ENCODE peak calls at places on chromosomes 1 and 21, in eight cellular contexts. One of them, this sample, is unnamed.

GRCh38 chr1:34929853-34930701 is 627 bp upstream of the DLGAP3 start:
- DNase-seq in astrocyte of the cerebellum: no peak
- DNase-seq in AG09309: no peak
- DNase-seq in GM12878: no peak
- DNase-seq in heart left ventricle: no peak
- DNase-seq in fibroblast of mammary gland: no peak
- DNase-seq in pancreas: no peak
- DNase-seq in left ventricle myocardium inferior: no peak
- DNase-seq in this sample: no peak

GRCh38 chr1:164361927-164362326 is 197.1 kb upstream of the PBX1 start:
- DNase-seq in left ventricle myocardium inferior: peak; percentile 43
- DNase-seq in pancreas: no peak
- DNase-seq in astrocyte of the cerebellum: no peak
- DNase-seq in fibroblast of mammary gland: no peak
- DNase-seq in GM12878: no peak
- DNase-seq in heart left ventricle: no peak
- DNase-seq in AG09309: no peak
- DNase-seq in this sample: no peak

GRCh38 chr1:30330644-30331043 is 392.7 kb downstream of the MATN1 start:
- DNase-seq in pancreas: no peak
- DNase-seq in astrocyte of the cerebellum: no peak
- DNase-seq in heart left ventricle: no peak
- DNase-seq in AG09309: no peak
- DNase-seq in fibroblast of mammary gland: no peak
- DNase-seq in GM12878: no peak
- DNase-seq in left ventricle myocardium inferior: no peak
- DNase-seq in this sample: no peak

GRCh38 chr1:222441006-222441620 is 106.8 kb downstream of the HHIPL2 start:
- DNase-seq in heart left ventricle: no peak
- DNase-seq in fibroblast of mammary gland: no peak
- DNase-seq in astrocyte of the cerebellum: no peak
- DNase-seq in left ventricle myocardium inferior: no peak
- DNase-seq in GM12878: no peak
- DNase-seq in pancreas: no peak
- DNase-seq in AG09309: no peak
- DNase-seq in this sample: no peak

GRCh38 chr1:46183119-46183842 is 7.0 kb upstream of the P3R3URF start:
- DNase-seq in heart left ventricle: peak; percentile 69
- DNase-seq in left ventricle myocardium inferior: peak; percentile 68
- DNase-seq in GM12878: no peak
- DNase-seq in astrocyte of the cerebellum: peak; percentile 43
- DNase-seq in AG09309: peak; percentile 90
- DNase-seq in pancreas: peak; percentile 95
- DNase-seq in fibroblast of mammary gland: peak; percentile 96
- DNase-seq in this sample: peak; percentile 92

GRCh38 chr21:44589586-44590305 is 2.6 kb downstream of the KRTAP10-6 start:
- DNase-seq in astrocyte of the cerebellum: no peak
- DNase-seq in left ventricle myocardium inferior: no peak
- DNase-seq in pancreas: no peak
- DNase-seq in AG09309: no peak
- DNase-seq in fibroblast of mammary gland: no peak
- DNase-seq in heart left ventricle: no peak
- DNase-seq in GM12878: no peak
- DNase-seq in this sample: no peak

GRCh38 chr21:17513214-17514123 is 626 bp downstream of the CXADR start:
- DNase-seq in fibroblast of mammary gland: peak; percentile 16
- DNase-seq in astrocyte of the cerebellum: no peak
- DNase-seq in pancreas: peak; percentile 51
- DNase-seq in AG09309: no peak
- DNase-seq in left ventricle myocardium inferior: no peak
- DNase-seq in GM12878: no peak
- DNase-seq in heart left ventricle: no peak
- DNase-seq in this sample: no peak

GRCh38 chr1:18536356-18536755 is 55.6 kb downstream of the KLHDC7A start:
- DNase-seq in heart left ventricle: no peak
- DNase-seq in astrocyte of the cerebellum: no peak
- DNase-seq in left ventricle myocardium inferior: no peak
- DNase-seq in fibroblast of mammary gland: no peak
- DNase-seq in GM12878: no peak
- DNase-seq in AG09309: no peak
- DNase-seq in pancreas: no peak
- DNase-seq in this sample: no peak

GRCh38 chr1:55374801-55375616 is 159.8 kb upstream of the USP24 start:
- DNase-seq in pancreas: no peak
- DNase-seq in astrocyte of the cerebellum: no peak
- DNase-seq in GM12878: no peak
- DNase-seq in left ventricle myocardium inferior: no peak
- DNase-seq in AG09309: no peak
- DNase-seq in fibroblast of mammary gland: peak; percentile 53
- DNase-seq in heart left ventricle: no peak
- DNase-seq in this sample: peak; percentile 78

GRCh38 chr1:218985424-218985823 is 188.3 kb upstream of the LYPLAL1 start:
- DNase-seq in heart left ventricle: no peak
- DNase-seq in pancreas: no peak
- DNase-seq in fibroblast of mammary gland: no peak
- DNase-seq in astrocyte of the cerebellum: no peak
- DNase-seq in GM12878: no peak
- DNase-seq in AG09309: no peak
- DNase-seq in left ventricle myocardium inferior: no peak
- DNase-seq in this sample: no peak

GRCh38 chr1:76687324-76688018 is 179.8 kb upstream of the ST6GALNAC5 start:
- DNase-seq in astrocyte of the cerebellum: no peak
- DNase-seq in heart left ventricle: no peak
- DNase-seq in pancreas: no peak
- DNase-seq in left ventricle myocardium inferior: no peak
- DNase-seq in GM12878: no peak
- DNase-seq in AG09309: no peak
- DNase-seq in fibroblast of mammary gland: no peak
- DNase-seq in this sample: no peak

GRCh38 chr1:246492611-246493245 is 14.4 kb downstream of the SMYD3 start:
- DNase-seq in heart left ventricle: no peak
- DNase-seq in AG09309: peak; percentile 44
- DNase-seq in fibroblast of mammary gland: peak; percentile 74
- DNase-seq in left ventricle myocardium inferior: peak; percentile 60
- DNase-seq in astrocyte of the cerebellum: peak; percentile 63
- DNase-seq in GM12878: no peak
- DNase-seq in pancreas: no peak
- DNase-seq in this sample: peak; percentile 74

GRCh38 chr1:99619583-99619982 is 26.3 kb upstream of the PALMD start:
- DNase-seq in fibroblast of mammary gland: no peak
- DNase-seq in pancreas: no peak
- DNase-seq in left ventricle myocardium inferior: no peak
- DNase-seq in heart left ventricle: no peak
- DNase-seq in astrocyte of the cerebellum: no peak
- DNase-seq in AG09309: no peak
- DNase-seq in GM12878: no peak
- DNase-seq in this sample: no peak

GRCh38 chr1:33268927-33269610 is 12.8 kb downstream of the ZNF362 start:
- DNase-seq in fibroblast of mammary gland: no peak
- DNase-seq in pancreas: no peak
- DNase-seq in astrocyte of the cerebellum: no peak
- DNase-seq in GM12878: no peak
- DNase-seq in heart left ventricle: no peak
- DNase-seq in AG09309: no peak
- DNase-seq in left ventricle myocardium inferior: no peak
- DNase-seq in this sample: peak; percentile 19

GRCh38 chr1:50422946-50423669 is at the start of gene DMRTA2:
- DNase-seq in fibroblast of mammary gland: peak; percentile 15
- DNase-seq in GM12878: no peak
- DNase-seq in pancreas: no peak
- DNase-seq in left ventricle myocardium inferior: no peak
- DNase-seq in heart left ventricle: peak; percentile 57
- DNase-seq in AG09309: no peak
- DNase-seq in astrocyte of the cerebellum: no peak
- DNase-seq in this sample: no peak

GRCh38 chr21:45006536-45007079 is 66.8 kb downstream of the SLX9 start:
- DNase-seq in heart left ventricle: no peak
- DNase-seq in GM12878: no peak
- DNase-seq in astrocyte of the cerebellum: no peak
- DNase-seq in fibroblast of mammary gland: no peak
- DNase-seq in left ventricle myocardium inferior: no peak
- DNase-seq in pancreas: no peak
- DNase-seq in AG09309: no peak
- DNase-seq in this sample: no peak

GRCh38 chr1:26961826-26962225 is 1.6 kb upstream of the KDF1 start:
- DNase-seq in astrocyte of the cerebellum: peak; percentile 57
- DNase-seq in heart left ventricle: no peak
- DNase-seq in AG09309: peak; percentile 57
- DNase-seq in left ventricle myocardium inferior: no peak
- DNase-seq in GM12878: no peak
- DNase-seq in fibroblast of mammary gland: peak; percentile 97
- DNase-seq in pancreas: no peak
- DNase-seq in this sample: peak; percentile 97

GRCh38 chr1:156100205-156100995 is 14.1 kb upstream of the LMNA start:
- DNase-seq in pancreas: no peak
- DNase-seq in fibroblast of mammary gland: no peak
- DNase-seq in heart left ventricle: no peak
- DNase-seq in GM12878: no peak
- DNase-seq in astrocyte of the cerebellum: no peak
- DNase-seq in left ventricle myocardium inferior: no peak
- DNase-seq in AG09309: no peak
- DNase-seq in this sample: no peak

GRCh38 chr1:209889077-209889418 is 49.0 kb upstream of the SYT14 start:
- DNase-seq in GM12878: no peak
- DNase-seq in fibroblast of mammary gland: no peak
- DNase-seq in pancreas: no peak
- DNase-seq in left ventricle myocardium inferior: no peak
- DNase-seq in AG09309: no peak
- DNase-seq in heart left ventricle: no peak
- DNase-seq in astrocyte of the cerebellum: no peak
- DNase-seq in this sample: no peak

GRCh38 chr1:5914676-5915285 is 77.4 kb downstream of the NPHP4 start:
- DNase-seq in astrocyte of the cerebellum: no peak
- DNase-seq in fibroblast of mammary gland: no peak
- DNase-seq in pancreas: no peak
- DNase-seq in left ventricle myocardium inferior: no peak
- DNase-seq in GM12878: no peak
- DNase-seq in AG09309: no peak
- DNase-seq in heart left ventricle: no peak
- DNase-seq in this sample: no peak

GRCh38 chr1:235127774-235128452 is 724 bp downstream of the TOMM20 start:
- DNase-seq in fibroblast of mammary gland: no peak
- DNase-seq in astrocyte of the cerebellum: no peak
- DNase-seq in pancreas: no peak
- DNase-seq in AG09309: no peak
- DNase-seq in heart left ventricle: no peak
- DNase-seq in GM12878: no peak
- DNase-seq in left ventricle myocardium inferior: no peak
- DNase-seq in this sample: peak; percentile 5

GRCh38 chr1:153531638-153532037 is 4.2 kb downstream of the S100A6 start:
- DNase-seq in GM12878: no peak
- DNase-seq in astrocyte of the cerebellum: no peak
- DNase-seq in fibroblast of mammary gland: no peak
- DNase-seq in heart left ventricle: no peak
- DNase-seq in AG09309: no peak
- DNase-seq in left ventricle myocardium inferior: no peak
- DNase-seq in pancreas: no peak
- DNase-seq in this sample: no peak

GRCh38 chr1:197199923-197200467 is 53.5 kb upstream of the ASPM start:
- DNase-seq in heart left ventricle: no peak
- DNase-seq in left ventricle myocardium inferior: no peak
- DNase-seq in pancreas: no peak
- DNase-seq in fibroblast of mammary gland: peak; percentile 31
- DNase-seq in AG09309: no peak
- DNase-seq in GM12878: no peak
- DNase-seq in astrocyte of the cerebellum: no peak
- DNase-seq in this sample: peak; percentile 14

GRCh38 chr1:187794561-187794960 is 965.8 kb downstream of the PLA2G4A start:
- DNase-seq in pancreas: no peak
- DNase-seq in heart left ventricle: no peak
- DNase-seq in AG09309: no peak
- DNase-seq in fibroblast of mammary gland: no peak
- DNase-seq in left ventricle myocardium inferior: no peak
- DNase-seq in astrocyte of the cerebellum: no peak
- DNase-seq in GM12878: no peak
- DNase-seq in this sample: no peak

GRCh38 chr1:212457740-212458338 is 25.1 kb downstream of the NENF start:
- DNase-seq in left ventricle myocardium inferior: no peak
- DNase-seq in AG09309: no peak
- DNase-seq in fibroblast of mammary gland: peak; percentile 66
- DNase-seq in heart left ventricle: no peak
- DNase-seq in GM12878: no peak
- DNase-seq in astrocyte of the cerebellum: no peak
- DNase-seq in pancreas: no peak
- DNase-seq in this sample: no peak

GRCh38 chr1:220894025-220894923 is 15.0 kb downstream of the HLX start:
- DNase-seq in astrocyte of the cerebellum: no peak
- DNase-seq in fibroblast of mammary gland: no peak
- DNase-seq in pancreas: no peak
- DNase-seq in AG09309: no peak
- DNase-seq in GM12878: no peak
- DNase-seq in left ventricle myocardium inferior: no peak
- DNase-seq in heart left ventricle: peak; percentile 67
- DNase-seq in this sample: no peak
- H3K4me3 ChIP-seq in astrocyte of the cerebellum: peak overlapping the region; percentile 34
- H3K4me3 ChIP-seq in fibroblast of mammary gland: peak overlapping the region; percentile 2
- H3K4me3 ChIP-seq in pancreas: peak overlapping the region; percentile 3
- H3K4me3 ChIP-seq in AG09309: peak overlapping the region; percentile 6
- H3K4me3 ChIP-seq in GM12878: no peak overlapping the region
- H3K4me3 ChIP-seq in left ventricle myocardium inferior: peak overlapping the region; percentile 61
- H3K4me3 ChIP-seq in heart left ventricle: peak overlapping the region; percentile 49
- H3K4me3 ChIP-seq in this sample: peak overlapping the region; percentile 51

GRCh38 chr1:37392051-37392450 is 82.3 kb upstream of the ZC3H12A start:
- DNase-seq in heart left ventricle: no peak
- DNase-seq in fibroblast of mammary gland: no peak
- DNase-seq in astrocyte of the cerebellum: no peak
- DNase-seq in left ventricle myocardium inferior: no peak
- DNase-seq in AG09309: no peak
- DNase-seq in GM12878: no peak
- DNase-seq in pancreas: no peak
- DNase-seq in this sample: no peak
- H3K4me3 ChIP-seq in heart left ventricle: no peak overlapping the region
- H3K4me3 ChIP-seq in fibroblast of mammary gland: no peak overlapping the region
- H3K4me3 ChIP-seq in astrocyte of the cerebellum: no peak overlapping the region
- H3K4me3 ChIP-seq in left ventricle myocardium inferior: no peak overlapping the region
- H3K4me3 ChIP-seq in AG09309: no peak overlapping the region
- H3K4me3 ChIP-seq in GM12878: no peak overlapping the region
- H3K4me3 ChIP-seq in pancreas: no peak overlapping the region
- H3K4me3 ChIP-seq in this sample: no peak overlapping the region

GRCh38 chr21:35048706-35049617 is at the start of gene RUNX1:
- DNase-seq in astrocyte of the cerebellum: peak; percentile 84
- DNase-seq in AG09309: peak; percentile 95
- DNase-seq in pancreas: peak; percentile 47
- DNase-seq in left ventricle myocardium inferior: no peak
- DNase-seq in heart left ventricle: peak; percentile 62
- DNase-seq in GM12878: peak; percentile 92
- DNase-seq in fibroblast of mammary gland: peak; percentile 70
- DNase-seq in this sample: peak; percentile 90
- H3K4me3 ChIP-seq in astrocyte of the cerebellum: peak within 1 kb of the TSS; percentile 44
- H3K4me3 ChIP-seq in AG09309: peak within 1 kb of the TSS; percentile 85
- H3K4me3 ChIP-seq in pancreas: no peak within 1 kb of the TSS
- H3K4me3 ChIP-seq in left ventricle myocardium inferior: peak within 1 kb of the TSS; percentile 31
- H3K4me3 ChIP-seq in heart left ventricle: peak within 1 kb of the TSS; percentile 52
- H3K4me3 ChIP-seq in GM12878: peak within 1 kb of the TSS; percentile 63
- H3K4me3 ChIP-seq in fibroblast of mammary gland: no peak within 1 kb of the TSS
- H3K4me3 ChIP-seq in this sample: peak within 1 kb of the TSS; percentile 74

DNA sequence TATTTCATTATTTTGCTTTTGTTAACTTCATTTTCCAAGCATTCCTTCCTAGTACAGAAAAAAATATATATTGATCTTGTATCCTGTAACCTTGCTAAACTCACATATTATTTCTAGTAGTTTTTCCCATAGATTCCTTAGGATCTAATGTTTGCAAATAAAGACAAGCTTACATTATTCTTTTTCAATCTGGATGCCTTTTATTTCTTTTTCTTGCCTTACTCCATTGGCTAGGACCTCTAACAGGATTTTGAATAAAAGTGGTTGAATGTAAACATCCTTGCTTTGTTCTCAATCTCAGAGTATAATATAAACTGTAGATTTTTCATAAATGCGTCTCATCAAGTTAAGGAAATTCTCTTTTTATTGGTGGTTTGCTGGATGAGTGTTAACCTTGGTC is 74.5 kb upstream of the GUCA2A start:
- DNase-seq in left ventricle myocardium inferior: no peak
- DNase-seq in GM12878: no peak
- DNase-seq in heart left ventricle: no peak
- DNase-seq in fibroblast of mammary gland: no peak
- DNase-seq in pancreas: no peak
- DNase-seq in AG09309: no peak
- DNase-seq in astrocyte of the cerebellum: no peak
- DNase-seq in this sample: no peak
- H3K4me3 ChIP-seq in left ventricle myocardium inferior: no peak overlapping the region
- H3K4me3 ChIP-seq in GM12878: no peak overlapping the region
- H3K4me3 ChIP-seq in heart left ventricle: no peak overlapping the region
- H3K4me3 ChIP-seq in fibroblast of mammary gland: no peak overlapping the region
- H3K4me3 ChIP-seq in pancreas: no peak overlapping the region
- H3K4me3 ChIP-seq in AG09309: no peak overlapping the region
- H3K4me3 ChIP-seq in astrocyte of the cerebellum: no peak overlapping the region
- H3K4me3 ChIP-seq in this sample: no peak overlapping the region